ENCODE peak calls at places on chromosome 5, in seven cellular contexts. One of them, this sample, is unnamed.

GRCh38 chr5:56183507-56183906 is 49.6 kb downstream of the ANKRD55 start:
- DNase-seq in stomach: no peak
- DNase-seq in body of pancreas: no peak
- DNase-seq in lower lobe of right lung: no peak
- DNase-seq in OCI-LY7: no peak
- DNase-seq in right atrium auricular region: no peak
- DNase-seq in adrenal gland: no peak
- DNase-seq in this sample: no peak

GRCh38 chr5:93404246-93404645 is 176.8 kb downstream of the NR2F1-AS1 start:
- DNase-seq in right atrium auricular region: no peak
- DNase-seq in adrenal gland: no peak
- DNase-seq in OCI-LY7: no peak
- DNase-seq in lower lobe of right lung: no peak
- DNase-seq in body of pancreas: no peak
- DNase-seq in stomach: no peak
- DNase-seq in this sample: no peak

GRCh38 chr5:32836176-32836575 is 125.1 kb downstream of the NPR3 start:
- DNase-seq in adrenal gland: no peak
- DNase-seq in lower lobe of right lung: no peak
- DNase-seq in body of pancreas: no peak
- DNase-seq in OCI-LY7: no peak
- DNase-seq in right atrium auricular region: no peak
- DNase-seq in stomach: no peak
- DNase-seq in this sample: no peak

GRCh38 chr5:57482671-57483106 is at the start of gene ACTBL2:
- DNase-seq in body of pancreas: no peak
- DNase-seq in right atrium auricular region: no peak
- DNase-seq in stomach: no peak
- DNase-seq in OCI-LY7: no peak
- DNase-seq in adrenal gland: no peak
- DNase-seq in lower lobe of right lung: no peak
- DNase-seq in this sample: peak; percentile 76

GRCh38 chr5:142245776-142246175 is 79.0 kb downstream of the SPRY4 start:
- DNase-seq in lower lobe of right lung: no peak
- DNase-seq in body of pancreas: no peak
- DNase-seq in stomach: no peak
- DNase-seq in OCI-LY7: no peak
- DNase-seq in right atrium auricular region: no peak
- DNase-seq in adrenal gland: no peak
- DNase-seq in this sample: no peak

GRCh38 chr5:176133289-176133870 is 104.8 kb upstream of the SIMC1 start:
- DNase-seq in stomach: peak; percentile 40
- DNase-seq in right atrium auricular region: no peak
- DNase-seq in lower lobe of right lung: no peak
- DNase-seq in adrenal gland: no peak
- DNase-seq in body of pancreas: no peak
- DNase-seq in OCI-LY7: no peak
- DNase-seq in this sample: peak; percentile 74

GRCh38 chr5:392431-392988 is 50.5 kb upstream of the EXOC3 start:
- DNase-seq in adrenal gland: peak; percentile 43
- DNase-seq in OCI-LY7: peak; percentile 18
- DNase-seq in stomach: peak; percentile 25
- DNase-seq in body of pancreas: no peak
- DNase-seq in lower lobe of right lung: no peak
- DNase-seq in right atrium auricular region: peak; percentile 38
- DNase-seq in this sample: peak; percentile 57

GRCh38 chr5:159668556-159668955 is 247.7 kb upstream of the ADRA1B start:
- DNase-seq in adrenal gland: no peak
- DNase-seq in OCI-LY7: no peak
- DNase-seq in lower lobe of right lung: no peak
- DNase-seq in right atrium auricular region: no peak
- DNase-seq in body of pancreas: no peak
- DNase-seq in stomach: no peak
- DNase-seq in this sample: no peak

GRCh38 chr5:143374496-143375217 is 28.8 kb downstream of the NR3C1 start:
- DNase-seq in right atrium auricular region: no peak
- DNase-seq in OCI-LY7: no peak
- DNase-seq in adrenal gland: no peak
- DNase-seq in stomach: no peak
- DNase-seq in lower lobe of right lung: no peak
- DNase-seq in body of pancreas: no peak
- DNase-seq in this sample: no peak

GRCh38 chr5:150411245-150411979 is 1.3 kb downstream of the CD74 start:
- DNase-seq in OCI-LY7: peak; percentile 91
- DNase-seq in body of pancreas: no peak
- DNase-seq in adrenal gland: peak; percentile 87
- DNase-seq in stomach: peak; percentile 77
- DNase-seq in right atrium auricular region: no peak
- DNase-seq in lower lobe of right lung: peak; percentile 88
- DNase-seq in this sample: no peak

GRCh38 chr5:89255845-89256463 is 373.0 kb upstream of the MEF2C start:
- DNase-seq in lower lobe of right lung: no peak
- DNase-seq in right atrium auricular region: no peak
- DNase-seq in adrenal gland: no peak
- DNase-seq in OCI-LY7: peak; percentile 33
- DNase-seq in body of pancreas: no peak
- DNase-seq in stomach: no peak
- DNase-seq in this sample: no peak

GRCh38 chr5:129652353-129653138 is 95.3 kb upstream of the MINAR2 start:
- DNase-seq in OCI-LY7: no peak
- DNase-seq in adrenal gland: no peak
- DNase-seq in right atrium auricular region: no peak
- DNase-seq in stomach: no peak
- DNase-seq in body of pancreas: no peak
- DNase-seq in lower lobe of right lung: no peak
- DNase-seq in this sample: no peak
- H3K4me1 ChIP-seq in OCI-LY7: no peaks in the 10 kb centered on the region
- H3K4me1 ChIP-seq in adrenal gland: no peaks in the 10 kb centered on the region
- H3K4me1 ChIP-seq in right atrium auricular region: no peaks in the 10 kb centered on the region
- H3K4me1 ChIP-seq in stomach: peaks cover 8% of the 10 kb centered on the region
- H3K4me1 ChIP-seq in body of pancreas: peaks cover 6% of the 10 kb centered on the region
- H3K4me1 ChIP-seq in lower lobe of right lung: no peaks in the 10 kb centered on the region
- H3K4me1 ChIP-seq in this sample: peaks cover 24% of the 10 kb centered on the region

DNA sequence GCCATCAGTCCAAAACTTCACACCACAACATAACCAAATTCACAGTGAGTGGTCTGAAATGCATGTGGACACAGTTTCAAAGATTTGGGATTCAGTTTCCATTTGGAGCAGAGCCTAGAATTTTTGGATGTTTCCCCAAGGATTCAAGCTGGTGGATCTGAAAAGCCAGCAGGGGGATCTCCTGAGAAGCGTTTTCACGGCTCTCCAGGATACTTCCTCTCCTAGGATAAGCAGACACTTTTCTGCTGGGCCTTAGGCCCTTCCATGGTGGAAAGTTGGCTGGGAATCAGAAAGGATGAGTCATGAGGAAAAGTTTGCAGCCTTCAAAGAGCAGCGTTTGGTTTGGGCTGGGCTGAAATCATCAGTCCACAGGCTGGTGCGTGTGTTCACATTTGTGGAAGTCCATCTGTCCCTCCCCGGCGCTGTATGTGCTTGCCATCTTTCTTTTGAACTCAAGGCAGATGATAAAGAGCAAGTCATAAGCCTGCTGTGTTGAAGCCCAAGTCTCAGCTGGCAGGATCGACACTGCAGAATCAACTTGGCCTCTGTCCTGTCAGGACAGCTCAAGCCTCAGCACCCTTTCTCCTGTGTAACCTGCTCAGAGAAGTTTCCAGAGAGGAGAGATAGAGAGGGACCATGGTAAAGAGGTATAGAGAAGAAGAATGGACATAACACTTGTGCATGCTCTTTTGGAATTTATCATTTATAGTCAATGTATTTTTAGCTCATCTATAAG is 152.6 kb upstream of the MSX2 start:
- DNase-seq in OCI-LY7: no peak
- DNase-seq in adrenal gland: peak; percentile 84
- DNase-seq in body of pancreas: peak; percentile 52
- DNase-seq in stomach: peak; percentile 49
- DNase-seq in lower lobe of right lung: no peak
- DNase-seq in right atrium auricular region: peak; percentile 83
- DNase-seq in this sample: peak; percentile 86
- TF ChIP-seq CTCF in OCI-LY7: no peak
- TF ChIP-seq CTCF in adrenal gland: no peak
- TF ChIP-seq CTCF in body of pancreas: no peak
- TF ChIP-seq CTCF in stomach: no peak
- TF ChIP-seq CTCF in lower lobe of right lung: no peak
- TF ChIP-seq CTCF in right atrium auricular region: no peak
- TF ChIP-seq CTCF in this sample: peak; percentile 75

GRCh38 chr5:54611290-54611951 is 93.9 kb downstream of the SNX18 start:
- DNase-seq in OCI-LY7: no peak
- DNase-seq in adrenal gland: no peak
- DNase-seq in right atrium auricular region: no peak
- DNase-seq in lower lobe of right lung: no peak
- DNase-seq in stomach: no peak
- DNase-seq in body of pancreas: no peak
- DNase-seq in this sample: no peak
- H3K4me1 ChIP-seq in OCI-LY7: peaks cover 17% of the 10 kb centered on the region
- H3K4me1 ChIP-seq in adrenal gland: peaks cover 10% of the 10 kb centered on the region
- H3K4me1 ChIP-seq in right atrium auricular region: no peaks in the 10 kb centered on the region
- H3K4me1 ChIP-seq in lower lobe of right lung: peaks cover 26% of the 10 kb centered on the region
- H3K4me1 ChIP-seq in stomach: peaks cover 17% of the 10 kb centered on the region
- H3K4me1 ChIP-seq in body of pancreas: no peaks in the 10 kb centered on the region
- H3K4me1 ChIP-seq in this sample: no peaks in the 10 kb centered on the region

GRCh38 chr5:105752801-105753200 is 1917.9 kb downstream of the EFNA5 start:
- DNase-seq in adrenal gland: no peak
- DNase-seq in lower lobe of right lung: no peak
- DNase-seq in OCI-LY7: no peak
- DNase-seq in stomach: no peak
- DNase-seq in right atrium auricular region: no peak
- DNase-seq in body of pancreas: no peak
- DNase-seq in this sample: no peak
- TF ChIP-seq CTCF in adrenal gland: no peak
- TF ChIP-seq CTCF in lower lobe of right lung: no peak
- TF ChIP-seq CTCF in OCI-LY7: no peak
- TF ChIP-seq CTCF in stomach: no peak
- TF ChIP-seq CTCF in right atrium auricular region: no peak
- TF ChIP-seq CTCF in body of pancreas: no peak
- TF ChIP-seq CTCF in this sample: no peak

GRCh38 chr5:78536797-78537196 is 111.8 kb downstream of the LHFPL2 start:
- DNase-seq in right atrium auricular region: no peak
- DNase-seq in adrenal gland: peak; percentile 28
- DNase-seq in stomach: no peak
- DNase-seq in OCI-LY7: no peak
- DNase-seq in body of pancreas: no peak
- DNase-seq in lower lobe of right lung: no peak
- DNase-seq in this sample: no peak
- H3K4me1 ChIP-seq in right atrium auricular region: peaks cover 47% of the 10 kb centered on the region
- H3K4me1 ChIP-seq in adrenal gland: peaks cover 29% of the 10 kb centered on the region
- H3K4me1 ChIP-seq in stomach: peaks cover 22% of the 10 kb centered on the region
- H3K4me1 ChIP-seq in OCI-LY7: peaks cover 13% of the 10 kb centered on the region
- H3K4me1 ChIP-seq in body of pancreas: peaks cover 13% of the 10 kb centered on the region
- H3K4me1 ChIP-seq in lower lobe of right lung: peaks cover 35% of the 10 kb centered on the region
- H3K4me1 ChIP-seq in this sample: peaks cover 6% of the 10 kb centered on the region

DNA sequence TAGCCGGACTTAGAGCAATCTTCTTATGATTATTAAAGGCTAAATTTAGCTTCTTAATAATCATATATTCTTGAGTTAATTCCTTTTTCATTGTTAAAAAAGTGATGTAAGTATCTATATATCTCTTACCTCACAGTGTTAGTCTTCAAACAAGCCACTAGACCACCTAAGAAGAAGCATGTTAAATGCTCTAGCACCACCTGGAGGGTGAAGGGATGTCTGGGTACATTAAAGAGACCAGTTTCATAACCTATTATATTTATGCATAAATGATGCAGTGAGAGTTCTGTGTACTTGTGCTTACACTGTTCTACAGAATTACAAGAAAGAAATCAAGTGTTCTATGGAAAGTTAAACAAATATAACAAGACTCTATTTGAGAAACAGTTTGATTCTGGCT is 55.9 kb upstream of the SLCO6A1 start:
- DNase-seq in adrenal gland: no peak
- DNase-seq in stomach: no peak
- DNase-seq in lower lobe of right lung: no peak
- DNase-seq in OCI-LY7: peak; percentile 1
- DNase-seq in body of pancreas: no peak
- DNase-seq in right atrium auricular region: no peak
- DNase-seq in this sample: no peak
- TF ChIP-seq CTCF in adrenal gland: no peak
- TF ChIP-seq CTCF in stomach: no peak
- TF ChIP-seq CTCF in lower lobe of right lung: peak; percentile 15
- TF ChIP-seq CTCF in OCI-LY7: peak; percentile 50
- TF ChIP-seq CTCF in body of pancreas: no peak
- TF ChIP-seq CTCF in right atrium auricular region: no peak
- TF ChIP-seq CTCF in this sample: peak; percentile 28

GRCh38 chr5:119336262-119336661 is 19.6 kb upstream of the TNFAIP8 start:
- DNase-seq in lower lobe of right lung: no peak
- DNase-seq in right atrium auricular region: no peak
- DNase-seq in body of pancreas: no peak
- DNase-seq in OCI-LY7: peak; percentile 77
- DNase-seq in adrenal gland: no peak
- DNase-seq in stomach: no peak
- DNase-seq in this sample: no peak

GRCh38 chr5:119332978-119333401 is 22.8 kb upstream of the TNFAIP8 start:
- DNase-seq in OCI-LY7: peak; percentile 53
- DNase-seq in body of pancreas: no peak
- DNase-seq in stomach: no peak
- DNase-seq in adrenal gland: no peak
- DNase-seq in right atrium auricular region: no peak
- DNase-seq in lower lobe of right lung: no peak
- DNase-seq in this sample: no peak

GRCh38 chr5:119333421-119333851 is 22.4 kb upstream of the TNFAIP8 start:
- DNase-seq in adrenal gland: no peak
- DNase-seq in OCI-LY7: no peak
- DNase-seq in stomach: no peak
- DNase-seq in lower lobe of right lung: no peak
- DNase-seq in right atrium auricular region: no peak
- DNase-seq in body of pancreas: no peak
- DNase-seq in this sample: no peak

GRCh38 chr5:119336846-119337564 is 18.8 kb upstream of the TNFAIP8 start:
- DNase-seq in OCI-LY7: no peak
- DNase-seq in right atrium auricular region: no peak
- DNase-seq in lower lobe of right lung: no peak
- DNase-seq in body of pancreas: no peak
- DNase-seq in adrenal gland: no peak
- DNase-seq in stomach: no peak
- DNase-seq in this sample: no peak

GRCh38 chr5:119335261-119335677 is 20.6 kb upstream of the TNFAIP8 start:
- DNase-seq in right atrium auricular region: no peak
- DNase-seq in OCI-LY7: no peak
- DNase-seq in stomach: no peak
- DNase-seq in lower lobe of right lung: no peak
- DNase-seq in adrenal gland: no peak
- DNase-seq in body of pancreas: no peak
- DNase-seq in this sample: no peak
- H3K4me1 ChIP-seq in right atrium auricular region: peaks cover 13% of the 10 kb centered on the region
- H3K4me1 ChIP-seq in OCI-LY7: peaks cover 78% of the 10 kb centered on the region
- H3K4me1 ChIP-seq in stomach: peaks cover 84% of the 10 kb centered on the region
- H3K4me1 ChIP-seq in lower lobe of right lung: peaks cover 28% of the 10 kb centered on the region
- H3K4me1 ChIP-seq in adrenal gland: peaks cover 12% of the 10 kb centered on the region
- H3K4me1 ChIP-seq in body of pancreas: peaks cover 14% of the 10 kb centered on the region
- H3K4me1 ChIP-seq in this sample: peaks cover 41% of the 10 kb centered on the region

This sample was measured in RWPE2.